ENCODE peak calls at places on chromosomes 4 and X, in six cellular contexts. One of them, this sample, is unnamed.

GRCh38 chr4:138835833-138836521 is 179.6 kb upstream of the NOCT start:
- DNase-seq in activated CD8-positive, alpha-beta memory T cell treated with anti-CD3 and anti-CD28 coated beads for 48 hours: no peak
- DNase-seq in stimulated activated CD4-positive, alpha-beta T cell treated with anti-CD3 and anti-CD28 coated beads, TNF-alpha, amount 100 ng/mL, for 24 hours: no peak
- DNase-seq in kidney tubule cell: peak; percentile 66
- DNase-seq in activated T-helper 1 cell treated with anti-CD3 and anti-CD28 coated beads, Interleukin-2, amount 50 U/mL, for 16 hours: no peak
- DNase-seq in GDM1: no peak
- DNase-seq in this sample: no peak

GRCh38 chrX:16239211-16239610 is 71.9 kb downstream of the MAGEB17 start:
- DNase-seq in activated T-helper 1 cell treated with anti-CD3 and anti-CD28 coated beads, Interleukin-2, amount 50 U/mL, for 16 hours: no peak
- DNase-seq in GDM1: no peak
- DNase-seq in kidney tubule cell: peak; percentile 96
- DNase-seq in stimulated activated CD4-positive, alpha-beta T cell treated with anti-CD3 and anti-CD28 coated beads, TNF-alpha, amount 100 ng/mL, for 24 hours: peak; percentile 0
- DNase-seq in activated CD8-positive, alpha-beta memory T cell treated with anti-CD3 and anti-CD28 coated beads for 48 hours: no peak
- DNase-seq in this sample: no peak

GRCh38 chr4:40980318-40980883 is 230.6 kb downstream of the NSUN7 start:
- DNase-seq in GDM1: no peak
- DNase-seq in activated T-helper 1 cell treated with anti-CD3 and anti-CD28 coated beads, Interleukin-2, amount 50 U/mL, for 16 hours: no peak
- DNase-seq in activated CD8-positive, alpha-beta memory T cell treated with anti-CD3 and anti-CD28 coated beads for 48 hours: no peak
- DNase-seq in stimulated activated CD4-positive, alpha-beta T cell treated with anti-CD3 and anti-CD28 coated beads, TNF-alpha, amount 100 ng/mL, for 24 hours: no peak
- DNase-seq in kidney tubule cell: peak; percentile 39
- DNase-seq in this sample: no peak

GRCh38 chr4:5370286-5370685 is 319.0 kb downstream of the STK32B start:
- DNase-seq in activated T-helper 1 cell treated with anti-CD3 and anti-CD28 coated beads, Interleukin-2, amount 50 U/mL, for 16 hours: no peak
- DNase-seq in kidney tubule cell: peak; percentile 77
- DNase-seq in GDM1: no peak
- DNase-seq in activated CD8-positive, alpha-beta memory T cell treated with anti-CD3 and anti-CD28 coated beads for 48 hours: no peak
- DNase-seq in stimulated activated CD4-positive, alpha-beta T cell treated with anti-CD3 and anti-CD28 coated beads, TNF-alpha, amount 100 ng/mL, for 24 hours: no peak
- DNase-seq in this sample: no peak

GRCh38 chr4:22794731-22795130 is 102.0 kb downstream of the GBA3 start:
- DNase-seq in activated CD8-positive, alpha-beta memory T cell treated with anti-CD3 and anti-CD28 coated beads for 48 hours: no peak
- DNase-seq in kidney tubule cell: no peak
- DNase-seq in stimulated activated CD4-positive, alpha-beta T cell treated with anti-CD3 and anti-CD28 coated beads, TNF-alpha, amount 100 ng/mL, for 24 hours: no peak
- DNase-seq in GDM1: no peak
- DNase-seq in activated T-helper 1 cell treated with anti-CD3 and anti-CD28 coated beads, Interleukin-2, amount 50 U/mL, for 16 hours: no peak
- DNase-seq in this sample: no peak

GRCh38 chr4:13766722-13767495 is 139.4 kb upstream of the BOD1L1 start:
- DNase-seq in activated T-helper 1 cell treated with anti-CD3 and anti-CD28 coated beads, Interleukin-2, amount 50 U/mL, for 16 hours: no peak
- DNase-seq in GDM1: no peak
- DNase-seq in stimulated activated CD4-positive, alpha-beta T cell treated with anti-CD3 and anti-CD28 coated beads, TNF-alpha, amount 100 ng/mL, for 24 hours: no peak
- DNase-seq in kidney tubule cell: no peak
- DNase-seq in activated CD8-positive, alpha-beta memory T cell treated with anti-CD3 and anti-CD28 coated beads for 48 hours: no peak
- DNase-seq in this sample: no peak

GRCh38 chr4:182449960-182450359 is 206.8 kb downstream of the TENM3 start:
- DNase-seq in GDM1: no peak
- DNase-seq in activated T-helper 1 cell treated with anti-CD3 and anti-CD28 coated beads, Interleukin-2, amount 50 U/mL, for 16 hours: no peak
- DNase-seq in activated CD8-positive, alpha-beta memory T cell treated with anti-CD3 and anti-CD28 coated beads for 48 hours: no peak
- DNase-seq in stimulated activated CD4-positive, alpha-beta T cell treated with anti-CD3 and anti-CD28 coated beads, TNF-alpha, amount 100 ng/mL, for 24 hours: no peak
- DNase-seq in kidney tubule cell: no peak
- DNase-seq in this sample: no peak

GRCh38 chrX:13309631-13310030 is 10.2 kb downstream of the ATXN3L start:
- DNase-seq in activated T-helper 1 cell treated with anti-CD3 and anti-CD28 coated beads, Interleukin-2, amount 50 U/mL, for 16 hours: no peak
- DNase-seq in stimulated activated CD4-positive, alpha-beta T cell treated with anti-CD3 and anti-CD28 coated beads, TNF-alpha, amount 100 ng/mL, for 24 hours: no peak
- DNase-seq in kidney tubule cell: no peak
- DNase-seq in GDM1: no peak
- DNase-seq in activated CD8-positive, alpha-beta memory T cell treated with anti-CD3 and anti-CD28 coated beads for 48 hours: no peak
- DNase-seq in this sample: no peak

GRCh38 chrX:56763556-56764152 is 34.6 kb downstream of the NBDY start:
- DNase-seq in activated T-helper 1 cell treated with anti-CD3 and anti-CD28 coated beads, Interleukin-2, amount 50 U/mL, for 16 hours: no peak
- DNase-seq in stimulated activated CD4-positive, alpha-beta T cell treated with anti-CD3 and anti-CD28 coated beads, TNF-alpha, amount 100 ng/mL, for 24 hours: no peak
- DNase-seq in kidney tubule cell: peak; percentile 87
- DNase-seq in activated CD8-positive, alpha-beta memory T cell treated with anti-CD3 and anti-CD28 coated beads for 48 hours: no peak
- DNase-seq in GDM1: no peak
- DNase-seq in this sample: no peak

GRCh38 chr4:92735025-92735665 is 431.4 kb downstream of the GRID2 start:
- DNase-seq in kidney tubule cell: no peak
- DNase-seq in GDM1: no peak
- DNase-seq in activated T-helper 1 cell treated with anti-CD3 and anti-CD28 coated beads, Interleukin-2, amount 50 U/mL, for 16 hours: no peak
- DNase-seq in activated CD8-positive, alpha-beta memory T cell treated with anti-CD3 and anti-CD28 coated beads for 48 hours: no peak
- DNase-seq in stimulated activated CD4-positive, alpha-beta T cell treated with anti-CD3 and anti-CD28 coated beads, TNF-alpha, amount 100 ng/mL, for 24 hours: no peak
- DNase-seq in this sample: no peak

GRCh38 chr4:55635760-55636621 is at the start of gene NMU:
- DNase-seq in kidney tubule cell: peak; percentile 61
- DNase-seq in GDM1: no peak
- DNase-seq in activated T-helper 1 cell treated with anti-CD3 and anti-CD28 coated beads, Interleukin-2, amount 50 U/mL, for 16 hours: no peak
- DNase-seq in stimulated activated CD4-positive, alpha-beta T cell treated with anti-CD3 and anti-CD28 coated beads, TNF-alpha, amount 100 ng/mL, for 24 hours: peak; percentile 47
- DNase-seq in activated CD8-positive, alpha-beta memory T cell treated with anti-CD3 and anti-CD28 coated beads for 48 hours: peak; percentile 15
- DNase-seq in this sample: no peak

GRCh38 chr4:77052352-77052751 is 23.4 kb downstream of the CCNI start:
- DNase-seq in kidney tubule cell: peak; percentile 44
- DNase-seq in activated CD8-positive, alpha-beta memory T cell treated with anti-CD3 and anti-CD28 coated beads for 48 hours: no peak
- DNase-seq in activated T-helper 1 cell treated with anti-CD3 and anti-CD28 coated beads, Interleukin-2, amount 50 U/mL, for 16 hours: peak; percentile 44
- DNase-seq in GDM1: peak; percentile 44
- DNase-seq in stimulated activated CD4-positive, alpha-beta T cell treated with anti-CD3 and anti-CD28 coated beads, TNF-alpha, amount 100 ng/mL, for 24 hours: peak; percentile 53
- DNase-seq in this sample: peak; percentile 89

GRCh38 chr4:83195280-83195679 is 80.8 kb upstream of the PLAC8 start:
- DNase-seq in activated T-helper 1 cell treated with anti-CD3 and anti-CD28 coated beads, Interleukin-2, amount 50 U/mL, for 16 hours: no peak
- DNase-seq in stimulated activated CD4-positive, alpha-beta T cell treated with anti-CD3 and anti-CD28 coated beads, TNF-alpha, amount 100 ng/mL, for 24 hours: no peak
- DNase-seq in kidney tubule cell: no peak
- DNase-seq in GDM1: no peak
- DNase-seq in activated CD8-positive, alpha-beta memory T cell treated with anti-CD3 and anti-CD28 coated beads for 48 hours: no peak
- DNase-seq in this sample: no peak

GRCh38 chr4:2070421-2071251 is 11.5 kb downstream of the NAT8L start:
- DNase-seq in kidney tubule cell: no peak
- DNase-seq in GDM1: no peak
- DNase-seq in activated T-helper 1 cell treated with anti-CD3 and anti-CD28 coated beads, Interleukin-2, amount 50 U/mL, for 16 hours: no peak
- DNase-seq in activated CD8-positive, alpha-beta memory T cell treated with anti-CD3 and anti-CD28 coated beads for 48 hours: no peak
- DNase-seq in stimulated activated CD4-positive, alpha-beta T cell treated with anti-CD3 and anti-CD28 coated beads, TNF-alpha, amount 100 ng/mL, for 24 hours: no peak
- DNase-seq in this sample: no peak

GRCh38 chr4:75745192-75745591 is 20.8 kb downstream of the USO1 start:
- DNase-seq in activated CD8-positive, alpha-beta memory T cell treated with anti-CD3 and anti-CD28 coated beads for 48 hours: no peak
- DNase-seq in GDM1: no peak
- DNase-seq in kidney tubule cell: peak; percentile 30
- DNase-seq in stimulated activated CD4-positive, alpha-beta T cell treated with anti-CD3 and anti-CD28 coated beads, TNF-alpha, amount 100 ng/mL, for 24 hours: no peak
- DNase-seq in activated T-helper 1 cell treated with anti-CD3 and anti-CD28 coated beads, Interleukin-2, amount 50 U/mL, for 16 hours: no peak
- DNase-seq in this sample: no peak

GRCh38 chr4:183563874-183564273 is 59.0 kb downstream of the ING2 start:
- DNase-seq in kidney tubule cell: peak; percentile 65
- DNase-seq in activated T-helper 1 cell treated with anti-CD3 and anti-CD28 coated beads, Interleukin-2, amount 50 U/mL, for 16 hours: no peak
- DNase-seq in activated CD8-positive, alpha-beta memory T cell treated with anti-CD3 and anti-CD28 coated beads for 48 hours: no peak
- DNase-seq in stimulated activated CD4-positive, alpha-beta T cell treated with anti-CD3 and anti-CD28 coated beads, TNF-alpha, amount 100 ng/mL, for 24 hours: no peak
- DNase-seq in GDM1: no peak
- DNase-seq in this sample: no peak

GRCh38 chrX:77065896-77066295 is 381.3 kb upstream of the FGF16 start:
- DNase-seq in kidney tubule cell: no peak
- DNase-seq in stimulated activated CD4-positive, alpha-beta T cell treated with anti-CD3 and anti-CD28 coated beads, TNF-alpha, amount 100 ng/mL, for 24 hours: no peak
- DNase-seq in GDM1: no peak
- DNase-seq in activated T-helper 1 cell treated with anti-CD3 and anti-CD28 coated beads, Interleukin-2, amount 50 U/mL, for 16 hours: no peak
- DNase-seq in activated CD8-positive, alpha-beta memory T cell treated with anti-CD3 and anti-CD28 coated beads for 48 hours: no peak
- DNase-seq in this sample: no peak

GRCh38 chrX:2385224-2385623 is 115.6 kb downstream of the DHRSX start:
- DNase-seq in activated T-helper 1 cell treated with anti-CD3 and anti-CD28 coated beads, Interleukin-2, amount 50 U/mL, for 16 hours: no peak
- DNase-seq in stimulated activated CD4-positive, alpha-beta T cell treated with anti-CD3 and anti-CD28 coated beads, TNF-alpha, amount 100 ng/mL, for 24 hours: no peak
- DNase-seq in activated CD8-positive, alpha-beta memory T cell treated with anti-CD3 and anti-CD28 coated beads for 48 hours: no peak
- DNase-seq in GDM1: no peak
- DNase-seq in kidney tubule cell: peak; percentile 94
- DNase-seq in this sample: no peak

GRCh38 chr4:159410076-159410777 is 307.3 kb downstream of the RAPGEF2 start:
- DNase-seq in kidney tubule cell: peak; percentile 87
- DNase-seq in stimulated activated CD4-positive, alpha-beta T cell treated with anti-CD3 and anti-CD28 coated beads, TNF-alpha, amount 100 ng/mL, for 24 hours: no peak
- DNase-seq in activated CD8-positive, alpha-beta memory T cell treated with anti-CD3 and anti-CD28 coated beads for 48 hours: no peak
- DNase-seq in activated T-helper 1 cell treated with anti-CD3 and anti-CD28 coated beads, Interleukin-2, amount 50 U/mL, for 16 hours: no peak
- DNase-seq in GDM1: no peak
- DNase-seq in this sample: no peak

GRCh38 chrX:19991350-19991718 is 473 bp upstream of the BCLAF3 start:
- DNase-seq in activated CD8-positive, alpha-beta memory T cell treated with anti-CD3 and anti-CD28 coated beads for 48 hours: no peak
- DNase-seq in activated T-helper 1 cell treated with anti-CD3 and anti-CD28 coated beads, Interleukin-2, amount 50 U/mL, for 16 hours: no peak
- DNase-seq in kidney tubule cell: no peak
- DNase-seq in stimulated activated CD4-positive, alpha-beta T cell treated with anti-CD3 and anti-CD28 coated beads, TNF-alpha, amount 100 ng/mL, for 24 hours: no peak
- DNase-seq in GDM1: no peak
- DNase-seq in this sample: no peak

GRCh38 chr4:168509786-168510185 is 12.9 kb downstream of the PALLD start:
- DNase-seq in activated CD8-positive, alpha-beta memory T cell treated with anti-CD3 and anti-CD28 coated beads for 48 hours: no peak
- DNase-seq in stimulated activated CD4-positive, alpha-beta T cell treated with anti-CD3 and anti-CD28 coated beads, TNF-alpha, amount 100 ng/mL, for 24 hours: peak; percentile 22
- DNase-seq in kidney tubule cell: peak; percentile 57
- DNase-seq in GDM1: no peak
- DNase-seq in activated T-helper 1 cell treated with anti-CD3 and anti-CD28 coated beads, Interleukin-2, amount 50 U/mL, for 16 hours: no peak
- DNase-seq in this sample: no peak

GRCh38 chr4:125489952-125490690 is 175.4 kb downstream of the FAT4 start:
- DNase-seq in activated CD8-positive, alpha-beta memory T cell treated with anti-CD3 and anti-CD28 coated beads for 48 hours: no peak
- DNase-seq in kidney tubule cell: no peak
- DNase-seq in activated T-helper 1 cell treated with anti-CD3 and anti-CD28 coated beads, Interleukin-2, amount 50 U/mL, for 16 hours: no peak
- DNase-seq in GDM1: no peak
- DNase-seq in stimulated activated CD4-positive, alpha-beta T cell treated with anti-CD3 and anti-CD28 coated beads, TNF-alpha, amount 100 ng/mL, for 24 hours: no peak
- DNase-seq in this sample: no peak

GRCh38 chr4:187767687-187768086 is 227.9 kb upstream of the ZFP42 start:
- DNase-seq in activated CD8-positive, alpha-beta memory T cell treated with anti-CD3 and anti-CD28 coated beads for 48 hours: no peak
- DNase-seq in kidney tubule cell: no peak
- DNase-seq in stimulated activated CD4-positive, alpha-beta T cell treated with anti-CD3 and anti-CD28 coated beads, TNF-alpha, amount 100 ng/mL, for 24 hours: no peak
- DNase-seq in GDM1: no peak
- DNase-seq in activated T-helper 1 cell treated with anti-CD3 and anti-CD28 coated beads, Interleukin-2, amount 50 U/mL, for 16 hours: no peak
- DNase-seq in this sample: no peak

GRCh38 chr4:76200771-76201224 is 12.8 kb downstream of the SCARB2 start:
- DNase-seq in stimulated activated CD4-positive, alpha-beta T cell treated with anti-CD3 and anti-CD28 coated beads, TNF-alpha, amount 100 ng/mL, for 24 hours: no peak
- DNase-seq in kidney tubule cell: peak; percentile 90
- DNase-seq in activated T-helper 1 cell treated with anti-CD3 and anti-CD28 coated beads, Interleukin-2, amount 50 U/mL, for 16 hours: no peak
- DNase-seq in GDM1: no peak
- DNase-seq in activated CD8-positive, alpha-beta memory T cell treated with anti-CD3 and anti-CD28 coated beads for 48 hours: no peak
- DNase-seq in this sample: no peak

GRCh38 chrX:17475820-17476219 is 100.8 kb downstream of the NHS start:
- DNase-seq in activated T-helper 1 cell treated with anti-CD3 and anti-CD28 coated beads, Interleukin-2, amount 50 U/mL, for 16 hours: no peak
- DNase-seq in kidney tubule cell: no peak
- DNase-seq in activated CD8-positive, alpha-beta memory T cell treated with anti-CD3 and anti-CD28 coated beads for 48 hours: no peak
- DNase-seq in GDM1: no peak
- DNase-seq in stimulated activated CD4-positive, alpha-beta T cell treated with anti-CD3 and anti-CD28 coated beads, TNF-alpha, amount 100 ng/mL, for 24 hours: no peak
- DNase-seq in this sample: no peak

GRCh38 chrX:112945796-112946195 is 105.2 kb upstream of the AMOT start:
- DNase-seq in activated T-helper 1 cell treated with anti-CD3 and anti-CD28 coated beads, Interleukin-2, amount 50 U/mL, for 16 hours: no peak
- DNase-seq in stimulated activated CD4-positive, alpha-beta T cell treated with anti-CD3 and anti-CD28 coated beads, TNF-alpha, amount 100 ng/mL, for 24 hours: no peak
- DNase-seq in activated CD8-positive, alpha-beta memory T cell treated with anti-CD3 and anti-CD28 coated beads for 48 hours: no peak
- DNase-seq in kidney tubule cell: no peak
- DNase-seq in GDM1: no peak
- DNase-seq in this sample: no peak

GRCh38 chrX:20477219-20477618 is 210.5 kb upstream of the RPS6KA3 start:
- DNase-seq in activated T-helper 1 cell treated with anti-CD3 and anti-CD28 coated beads, Interleukin-2, amount 50 U/mL, for 16 hours: no peak
- DNase-seq in GDM1: no peak
- DNase-seq in stimulated activated CD4-positive, alpha-beta T cell treated with anti-CD3 and anti-CD28 coated beads, TNF-alpha, amount 100 ng/mL, for 24 hours: no peak
- DNase-seq in activated CD8-positive, alpha-beta memory T cell treated with anti-CD3 and anti-CD28 coated beads for 48 hours: no peak
- DNase-seq in kidney tubule cell: no peak
- DNase-seq in this sample: no peak

GRCh38 chr4:94909645-94910044 is 151.9 kb downstream of the BMPR1B start:
- DNase-seq in GDM1: no peak
- DNase-seq in activated CD8-positive, alpha-beta memory T cell treated with anti-CD3 and anti-CD28 coated beads for 48 hours: no peak
- DNase-seq in kidney tubule cell: peak; percentile 60
- DNase-seq in stimulated activated CD4-positive, alpha-beta T cell treated with anti-CD3 and anti-CD28 coated beads, TNF-alpha, amount 100 ng/mL, for 24 hours: no peak
- DNase-seq in activated T-helper 1 cell treated with anti-CD3 and anti-CD28 coated beads, Interleukin-2, amount 50 U/mL, for 16 hours: no peak
- DNase-seq in this sample: no peak

GRCh38 chrX:102765217-102765616 is 44.7 kb downstream of the GPRASP3 start:
- DNase-seq in activated CD8-positive, alpha-beta memory T cell treated with anti-CD3 and anti-CD28 coated beads for 48 hours: no peak
- DNase-seq in stimulated activated CD4-positive, alpha-beta T cell treated with anti-CD3 and anti-CD28 coated beads, TNF-alpha, amount 100 ng/mL, for 24 hours: no peak
- DNase-seq in activated T-helper 1 cell treated with anti-CD3 and anti-CD28 coated beads, Interleukin-2, amount 50 U/mL, for 16 hours: no peak
- DNase-seq in GDM1: no peak
- DNase-seq in kidney tubule cell: peak; percentile 71
- DNase-seq in this sample: no peak

GRCh38 chr4:41418444-41418843 is 119.5 kb upstream of the LIMCH1 start:
- DNase-seq in activated CD8-positive, alpha-beta memory T cell treated with anti-CD3 and anti-CD28 coated beads for 48 hours: no peak
- DNase-seq in activated T-helper 1 cell treated with anti-CD3 and anti-CD28 coated beads, Interleukin-2, amount 50 U/mL, for 16 hours: no peak
- DNase-seq in stimulated activated CD4-positive, alpha-beta T cell treated with anti-CD3 and anti-CD28 coated beads, TNF-alpha, amount 100 ng/mL, for 24 hours: no peak
- DNase-seq in GDM1: no peak
- DNase-seq in kidney tubule cell: peak; percentile 81
- DNase-seq in this sample: no peak

GRCh38 chrX:48498374-48498809 is 10.4 kb upstream of the PORCN start:
- DNase-seq in stimulated activated CD4-positive, alpha-beta T cell treated with anti-CD3 and anti-CD28 coated beads, TNF-alpha, amount 100 ng/mL, for 24 hours: no peak
- DNase-seq in activated CD8-positive, alpha-beta memory T cell treated with anti-CD3 and anti-CD28 coated beads for 48 hours: no peak
- DNase-seq in GDM1: no peak
- DNase-seq in kidney tubule cell: peak; percentile 97
- DNase-seq in activated T-helper 1 cell treated with anti-CD3 and anti-CD28 coated beads, Interleukin-2, amount 50 U/mL, for 16 hours: no peak
- DNase-seq in this sample: no peak

GRCh38 chr4:20084488-20084887 is 167.2 kb upstream of the SLIT2 start:
- DNase-seq in GDM1: no peak
- DNase-seq in activated CD8-positive, alpha-beta memory T cell treated with anti-CD3 and anti-CD28 coated beads for 48 hours: no peak
- DNase-seq in kidney tubule cell: no peak
- DNase-seq in activated T-helper 1 cell treated with anti-CD3 and anti-CD28 coated beads, Interleukin-2, amount 50 U/mL, for 16 hours: no peak
- DNase-seq in stimulated activated CD4-positive, alpha-beta T cell treated with anti-CD3 and anti-CD28 coated beads, TNF-alpha, amount 100 ng/mL, for 24 hours: no peak
- DNase-seq in this sample: no peak

This sample was measured in H1.